ENCODE peak calls at places on chromosome 4, in five cellular contexts. U, K, X, C and G are unnamed samples.

GRCh38 chr4:125313497-125313896 is 1.3 kb upstream of the FAT4 start:
- DNase-seq in U (no peak), K (peak; percentile 80), X (no peak), C (peak; percentile 64), G (no peak)

GRCh38 chr4:76950052-76950845 is 697 bp downstream of the SEPTIN11 start:
- DNase-seq in U (peak; percentile 53), K (peak; percentile 44), X (peak; percentile 85), C (no peak), G (peak; percentile 80)

GRCh38 chr4:186203391-186203802 is 12.0 kb downstream of the CYP4V2 start:
- DNase-seq in U (no peak), K (peak; percentile 22), X (no peak), C (no peak), G (no peak)

GRCh38 chr4:11428701-11429571 is at the start of gene HS3ST1:
- DNase-seq in U (peak; percentile 81), K (peak; percentile 89), X (peak; percentile 91), C (peak; percentile 90), G (peak; percentile 80)

GRCh38 chr4:37802068-37802666 is 24.3 kb upstream of the PGM2 start:
- DNase-seq in U (peak; percentile 58), K (peak; percentile 19), X (peak; percentile 68), C (peak; percentile 80), G (no peak)

GRCh38 chr4:54228563-54229501 is at the start of gene PDGFRA:
- DNase-seq in U (no peak), K (no peak), X (peak; percentile 42), C (peak; percentile 33), G (no peak)

GRCh38 chr4:85509882-85510631 is 35.1 kb downstream of the ARHGAP24 start:
- DNase-seq in U (no peak), K (no peak), X (no peak), C (no peak), G (no peak)

GRCh38 chr4:104728380-104729122 is 233.9 kb upstream of the CXXC4 start:
- DNase-seq in U (no peak), K (no peak), X (no peak), C (no peak), G (no peak)

GRCh38 chr4:874071-874470 is 48.1 kb upstream of the CPLX1 start:
- DNase-seq in U (no peak), K (no peak), X (no peak), C (no peak), G (no peak)

GRCh38 chr4:7512428-7512827 is 77.7 kb upstream of the PSAPL1 start:
- DNase-seq in U (no peak), K (no peak), X (no peak), C (no peak), G (no peak)

GRCh38 chr4:169604131-169604900 is 8.1 kb downstream of the NEK1 start:
- DNase-seq in U (no peak), K (no peak), X (no peak), C (no peak), G (no peak)

GRCh38 chr4:84804126-84804525 is 162.4 kb downstream of the WDFY3 start:
- DNase-seq in U (no peak), K (no peak), X (no peak), C (no peak), G (no peak)

GRCh38 chr4:166501941-166502382 is 628.9 kb downstream of the TLL1 start:
- DNase-seq in U (no peak), K (no peak), X (no peak), C (peak; percentile 84), G (no peak)

GRCh38 chr4:64399313-64400109 is 9.7 kb downstream of the TECRL start:
- DNase-seq in U (no peak), K (no peak), X (no peak), C (no peak), G (no peak)

GRCh38 chr4:91837608-91838029 is 466.1 kb upstream of the GRID2 start:
- DNase-seq in U (no peak), K (no peak), X (no peak), C (no peak), G (no peak)

GRCh38 chr4:4395849-4396627 is 9.1 kb downstream of the NSG1 start:
- DNase-seq in U (peak; percentile 70), K (no peak), X (no peak), C (peak; percentile 57), G (no peak)

GRCh38 chr4:113908829-113909228 is 70.6 kb downstream of the ARSJ start:
- DNase-seq in U (no peak), K (no peak), X (no peak), C (no peak), G (no peak)

GRCh38 chr4:147940144-147940543 is 208.3 kb downstream of the ARHGAP10 start:
- DNase-seq in U (no peak), K (no peak), X (no peak), C (no peak), G (no peak)

GRCh38 chr4:630661-631060 is 5.3 kb downstream of the PDE6B start:
- DNase-seq in U (no peak), K (no peak), X (no peak), C (peak; percentile 19), G (no peak)

GRCh38 chr4:119103263-119103662 is 32.4 kb upstream of the MYOZ2 start:
- DNase-seq in U (no peak), K (no peak), X (peak; percentile 41), C (no peak), G (no peak)

GRCh38 chr4:74320559-74321118 is 12.4 kb downstream of the EPGN start:
- DNase-seq in U (no peak), K (peak; percentile 94), X (peak; percentile 43), C (peak; percentile 66), G (no peak)

GRCh38 chr4:72375050-72375736 is 193.8 kb downstream of the ADAMTS3 start:
- DNase-seq in U (no peak), K (no peak), X (no peak), C (no peak), G (no peak)

GRCh38 chr4:150501983-150502382 is 80.0 kb upstream of the MAB21L2 start:
- DNase-seq in U (no peak), K (no peak), X (no peak), C (no peak), G (no peak)

GRCh38 chr4:150495550-150495949 is 86.4 kb upstream of the MAB21L2 start:
- DNase-seq in U (no peak), K (no peak), X (no peak), C (no peak), G (no peak)

DNA sequence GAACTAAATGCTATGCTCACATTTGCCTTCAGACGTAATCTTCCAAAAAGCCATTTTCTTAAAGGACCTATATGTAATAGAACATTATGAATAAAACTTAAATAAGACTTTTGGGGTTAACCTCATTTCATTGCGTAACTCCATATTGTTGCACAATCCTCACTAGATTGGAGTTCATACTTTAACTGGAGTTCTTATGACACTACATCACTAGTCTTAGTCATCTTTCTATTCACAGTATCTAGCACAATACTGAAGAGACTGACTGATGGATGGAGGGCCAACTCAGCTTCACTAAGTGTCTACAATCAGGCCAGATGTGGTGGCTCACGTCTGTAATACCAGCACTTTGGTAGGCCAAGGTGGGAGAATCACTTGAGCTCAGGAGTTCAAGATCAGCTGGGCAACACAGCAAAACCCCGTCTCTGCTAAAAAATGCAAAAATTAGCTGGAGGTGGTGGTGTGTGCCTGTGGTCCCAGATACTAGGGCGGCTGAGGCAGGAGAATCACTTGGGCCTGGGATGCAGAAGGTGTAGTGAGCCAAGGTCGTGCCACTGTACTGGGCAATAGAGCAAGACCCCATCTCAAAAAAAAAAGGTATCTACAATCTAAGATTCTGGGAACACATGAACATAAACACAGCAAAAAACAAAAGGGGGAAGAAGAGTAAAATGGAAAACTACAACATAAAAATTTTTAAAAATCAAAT is 80.8 kb upstream of the MAB21L2 start:
- DNase-seq in U (no peak), K (no peak), X (no peak), C (no peak), G (no peak)
- H3K27ac ChIP-seq in U (no peak overlapping the region), K (no peak overlapping the region), X (no peak overlapping the region), C (no peak overlapping the region), G (no peak overlapping the region)

GRCh38 chr4:87423313-87424031 is 1.1 kb downstream of the NUDT9 start:
- DNase-seq in U (no peak), K (peak; percentile 38), X (no peak), C (no peak), G (no peak)
- TF ChIP-seq CTCF in U (no peak), K (no peak), X (no peak), C (no peak), G (no peak)

DNA sequence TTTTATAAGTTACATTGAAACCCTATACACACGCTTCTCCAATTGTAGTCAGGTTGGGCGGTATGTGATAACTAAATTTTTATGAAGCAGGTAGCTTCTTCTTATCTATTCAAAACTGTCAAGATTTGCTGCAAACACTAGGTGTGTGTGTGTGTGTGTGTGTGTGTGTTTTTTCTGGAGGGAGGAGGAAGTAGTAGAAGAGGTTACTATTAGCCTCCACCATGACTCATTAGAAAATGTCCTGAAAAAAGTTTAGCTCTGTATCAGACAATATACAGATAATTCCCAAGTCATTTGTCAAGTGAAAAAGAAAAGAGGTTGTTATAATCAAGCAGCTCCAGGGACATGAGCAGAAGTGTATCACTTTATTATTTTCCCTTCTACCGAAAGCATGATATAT is 33.9 kb downstream of the PCDH7 start:
- DNase-seq in U (no peak), K (no peak), X (no peak), C (no peak), G (no peak)
- H3K27ac ChIP-seq in U (no peak overlapping the region), K (no peak overlapping the region), X (no peak overlapping the region), C (no peak overlapping the region), G (no peak overlapping the region)

GRCh38 chr4:187383181-187383580 is 612.4 kb upstream of the ZFP42 start:
- DNase-seq in U (no peak), K (no peak), X (no peak), C (no peak), G (no peak)

GRCh38 chr4:187378441-187378840 is 617.1 kb upstream of the ZFP42 start:
- DNase-seq in U (no peak), K (no peak), X (no peak), C (no peak), G (no peak)

DNA sequence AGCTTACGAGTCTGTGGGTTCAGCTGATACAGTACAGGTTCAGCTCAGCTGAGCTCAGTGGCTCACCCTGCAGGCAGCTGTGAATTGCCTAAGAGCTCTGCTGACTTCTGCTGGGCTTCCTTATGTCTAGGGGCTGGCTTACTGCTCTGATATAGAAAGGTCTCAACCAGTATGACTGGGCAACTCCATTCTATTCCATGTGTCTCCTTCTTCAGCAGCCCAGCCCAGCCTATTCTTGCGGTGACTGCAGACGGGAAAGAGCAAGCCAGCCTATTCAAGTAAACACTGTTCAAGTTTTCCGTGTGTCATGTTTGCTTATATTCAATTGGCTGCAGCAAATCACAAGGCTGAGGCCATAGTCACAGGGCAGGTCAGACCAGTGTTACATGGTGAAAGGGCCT is 615.4 kb upstream of the ZFP42 start:
- DNase-seq in U (no peak), K (peak; percentile 7), X (peak; percentile 38), C (peak; percentile 77), G (no peak)
- TF ChIP-seq CTCF in U (no peak), K (peak; percentile 6), X (peak; percentile 34), C (peak; percentile 79), G (no peak)

DNA sequence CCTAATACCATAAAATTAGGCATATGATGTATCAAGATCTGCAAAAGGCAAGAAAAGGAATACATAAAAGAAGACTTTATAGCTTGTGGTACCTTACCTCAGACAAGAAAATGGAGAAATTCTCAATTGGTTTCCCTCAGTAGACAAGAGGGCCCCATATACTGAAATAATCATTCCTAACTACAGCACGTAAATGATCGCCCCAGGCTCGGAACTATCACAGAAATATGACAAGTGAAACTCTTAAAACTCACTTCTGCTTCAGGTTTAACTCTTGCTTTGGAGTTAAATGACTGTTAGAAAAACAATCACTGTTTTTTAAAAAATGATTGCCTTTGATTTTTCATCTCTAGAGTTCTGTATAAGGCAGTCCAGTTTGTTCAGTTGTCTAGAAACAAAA is 38.6 kb upstream of the NAP1L5 start:
- DNase-seq in U (no peak), K (no peak), X (no peak), C (no peak), G (no peak)
- H3K27ac ChIP-seq in U (no peak overlapping the region), K (no peak overlapping the region), X (no peak overlapping the region), C (no peak overlapping the region), G (peak overlapping the region; percentile 58)